ENCODE peak calls at places on chromosome 2, in six cellular contexts. One of them, this sample, is unnamed.

GRCh38 chr2:207871506-207871905 is 101.8 kb upstream of the FZD5 start:
- DNase-seq in ovary: no peak
- DNase-seq in SJSA1: no peak
- DNase-seq in cardiac septum: no peak
- DNase-seq in NCI-H146: no peak
- DNase-seq in amniotic stem cell: no peak
- DNase-seq in this sample: no peak

GRCh38 chr2:147482111-147482510 is 362.7 kb upstream of the ACVR2A start:
- DNase-seq in ovary: no peak
- DNase-seq in SJSA1: no peak
- DNase-seq in cardiac septum: no peak
- DNase-seq in NCI-H146: no peak
- DNase-seq in amniotic stem cell: no peak
- DNase-seq in this sample: no peak

GRCh38 chr2:109129921-109130725 is 1.1 kb downstream of the SH3RF3 start:
- DNase-seq in ovary: peak
- DNase-seq in SJSA1: peak
- DNase-seq in cardiac septum: peak
- DNase-seq in NCI-H146: no peak
- DNase-seq in amniotic stem cell: no peak
- DNase-seq in this sample: peak

GRCh38 chr2:156046900-156047299 is 285.6 kb downstream of the NR4A2 start:
- DNase-seq in ovary: no peak
- DNase-seq in SJSA1: no peak
- DNase-seq in cardiac septum: no peak
- DNase-seq in NCI-H146: no peak
- DNase-seq in amniotic stem cell: no peak
- DNase-seq in this sample: no peak

GRCh38 chr2:241722896-241723454 is 11.5 kb upstream of the D2HGDH start:
- DNase-seq in ovary: no peak
- DNase-seq in SJSA1: no peak
- DNase-seq in cardiac septum: no peak
- DNase-seq in NCI-H146: no peak
- DNase-seq in amniotic stem cell: no peak
- DNase-seq in this sample: no peak

GRCh38 chr2:106143495-106144215 is 50.4 kb downstream of the UXS1 start:
- DNase-seq in ovary: no peak
- DNase-seq in SJSA1: no peak
- DNase-seq in cardiac septum: no peak
- DNase-seq in NCI-H146: peak
- DNase-seq in amniotic stem cell: no peak
- DNase-seq in this sample: no peak

GRCh38 chr2:110867078-110867477 is 134.7 kb downstream of the ACOXL start:
- DNase-seq in ovary: no peak
- DNase-seq in SJSA1: no peak
- DNase-seq in cardiac septum: no peak
- DNase-seq in NCI-H146: no peak
- DNase-seq in amniotic stem cell: no peak
- DNase-seq in this sample: no peak

GRCh38 chr2:148173168-148173567 is 152.3 kb downstream of the MBD5 start:
- DNase-seq in ovary: no peak
- DNase-seq in SJSA1: no peak
- DNase-seq in cardiac septum: no peak
- DNase-seq in NCI-H146: no peak
- DNase-seq in amniotic stem cell: no peak
- DNase-seq in this sample: no peak

This sample was measured in activated naive CD8-positive, alpha-beta T cell treated with anti-CD3 and anti-CD28 coated beads for 36 hours.